ENCODE peak calls at places on chromosomes 13 and 19, in nine cellular contexts. C is NT2/D1, V is heart right ventricle, A is mesendoderm, U is IMR-90, B is cardiac muscle cell, H is adipocyte, Z is upper lobe of right lung, F is esophagus squamous epithelium. O is an unnamed sample. For H3K27me3, the result is how much of the 10 kb centered on the place peaks cover.

GRCh38 chr13:106291006-106291405 is 244.5 kb downstream of the EFNB2 start:
- DNase-seq in Z (no peak), B (peak), A (no peak), V (no peak), C (no peak), F (no peak), H (peak), U (peak), O (no peak)

GRCh38 chr13:99797716-99798115 is 173.9 kb downstream of the ZIC5 start:
- DNase-seq in C (peak), B (no peak), Z (no peak), U (no peak), A (no peak), F (no peak), H (no peak), V (no peak), O (no peak)

GRCh38 chr13:88726075-88726474 is 1054.9 kb downstream of the SLITRK5 start:
- DNase-seq in V (no peak), U (no peak), H (no peak), F (no peak), Z (no peak), C (no peak), A (no peak), B (no peak), O (no peak)

GRCh38 chr19:45668342-45668871 is 386 bp downstream of the GIPR start:
- DNase-seq in H (peak), A (no peak), U (no peak), Z (no peak), C (no peak), F (no peak), B (no peak), V (no peak), O (no peak)

GRCh38 chr13:85798999-85799646 is at the start of gene SLITRK6:
- DNase-seq in H (peak), B (peak), Z (no peak), A (peak), C (peak), U (peak), F (no peak), V (no peak), O (peak)

GRCh38 chr13:63288576-63288975 is 1872.9 kb upstream of the PCDH20 start:
- DNase-seq in A (no peak), U (peak), H (peak), C (no peak), F (no peak), V (no peak), Z (no peak), B (no peak), O (no peak)

GRCh38 chr13:21020176-21020575 is 41.2 kb downstream of the LATS2 start:
- DNase-seq in A (no peak), U (no peak), C (no peak), H (no peak), V (no peak), F (no peak), Z (no peak), B (no peak), O (no peak)

GRCh38 chr19:58388175-58388526 is 1.1 kb downstream of the RPS5 start:
- DNase-seq in H (no peak), F (no peak), Z (no peak), V (no peak), B (no peak), C (no peak), A (no peak), U (no peak), O (no peak)

GRCh38 chr13:109156181-109156935 is 526.9 kb downstream of the MYO16 start:
- DNase-seq in H (peak), V (peak), A (peak), Z (peak), U (peak), F (no peak), C (no peak), B (peak), O (peak)

GRCh38 chr13:23992722-23993438 is 95.6 kb upstream of the C1QTNF9B start:
- DNase-seq in U (no peak), V (no peak), Z (no peak), B (no peak), F (no peak), H (no peak), A (no peak), C (no peak), O (no peak)

GRCh38 chr13:67574320-67575233 is 344.4 kb upstream of the PCDH9 start:
- DNase-seq in C (no peak), U (peak), A (peak), H (no peak), V (no peak), Z (no peak), F (no peak), B (no peak), O (no peak)

GRCh38 chr13:73146705-73147104 is 87.9 kb downstream of the KLF5 start:
- DNase-seq in B (no peak), C (no peak), U (peak), A (no peak), H (no peak), Z (no peak), V (no peak), F (no peak), O (no peak)

GRCh38 chr13:80117515-80117914 is 223.4 kb downstream of the SPRY2 start:
- DNase-seq in A (no peak), Z (no peak), F (no peak), U (no peak), C (no peak), B (no peak), H (no peak), V (no peak), O (no peak)

GRCh38 chr13:99067160-99067985 is 89.5 kb upstream of the DOCK9 start:
- DNase-seq in A (peak), B (peak), F (no peak), H (peak), Z (no peak), U (peak), C (no peak), V (no peak), O (peak)

GRCh38 chr13:34764246-34764645 is 177.8 kb upstream of the NBEA start:
- DNase-seq in Z (no peak), C (no peak), F (no peak), U (no peak), A (no peak), B (no peak), V (no peak), H (no peak), O (peak)

GRCh38 chr13:102405499-102406079 is 3.7 kb upstream of the FGF14 start:
- DNase-seq in H (no peak), Z (no peak), V (no peak), U (peak), B (no peak), F (no peak), C (no peak), A (peak), O (no peak)

GRCh38 chr13:39567569-39567968 is 35.4 kb downstream of the LHFPL6 start:
- DNase-seq in F (no peak), B (no peak), V (no peak), H (no peak), Z (no peak), C (no peak), A (no peak), U (no peak), O (no peak)

GRCh38 chr19:17495639-17496265 is 15.7 kb upstream of the PGLS start:
- DNase-seq in Z (no peak), U (no peak), H (no peak), V (no peak), A (no peak), B (no peak), C (no peak), F (no peak), O (no peak)

GRCh38 chr19:38003427-38004099 is 96.6 kb downstream of the SIPA1L3 start:
- DNase-seq in H (peak), A (peak), V (peak), Z (peak), B (peak), F (no peak), U (peak), C (no peak), O (peak)

GRCh38 chr19:32311371-32311770 is 34.0 kb upstream of the ZNF507 start:
- DNase-seq in V (no peak), B (no peak), C (no peak), A (no peak), U (no peak), H (no peak), Z (no peak), F (no peak), O (no peak)

GRCh38 chr19:32309711-32310390 is 35.6 kb upstream of the ZNF507 start:
- DNase-seq in Z (no peak), A (no peak), F (no peak), U (no peak), H (no peak), V (no peak), C (no peak), B (peak), O (no peak)

GRCh38 chr19:32307591-32307990 is 37.8 kb upstream of the ZNF507 start:
- DNase-seq in B (no peak), F (no peak), Z (no peak), H (no peak), A (no peak), C (no peak), V (no peak), U (no peak), O (no peak)

GRCh38 chr19:32313866-32314265 is 31.5 kb upstream of the ZNF507 start:
- DNase-seq in H (no peak), B (peak), F (no peak), C (no peak), Z (no peak), A (no peak), V (no peak), U (no peak), O (no peak)

DNA sequence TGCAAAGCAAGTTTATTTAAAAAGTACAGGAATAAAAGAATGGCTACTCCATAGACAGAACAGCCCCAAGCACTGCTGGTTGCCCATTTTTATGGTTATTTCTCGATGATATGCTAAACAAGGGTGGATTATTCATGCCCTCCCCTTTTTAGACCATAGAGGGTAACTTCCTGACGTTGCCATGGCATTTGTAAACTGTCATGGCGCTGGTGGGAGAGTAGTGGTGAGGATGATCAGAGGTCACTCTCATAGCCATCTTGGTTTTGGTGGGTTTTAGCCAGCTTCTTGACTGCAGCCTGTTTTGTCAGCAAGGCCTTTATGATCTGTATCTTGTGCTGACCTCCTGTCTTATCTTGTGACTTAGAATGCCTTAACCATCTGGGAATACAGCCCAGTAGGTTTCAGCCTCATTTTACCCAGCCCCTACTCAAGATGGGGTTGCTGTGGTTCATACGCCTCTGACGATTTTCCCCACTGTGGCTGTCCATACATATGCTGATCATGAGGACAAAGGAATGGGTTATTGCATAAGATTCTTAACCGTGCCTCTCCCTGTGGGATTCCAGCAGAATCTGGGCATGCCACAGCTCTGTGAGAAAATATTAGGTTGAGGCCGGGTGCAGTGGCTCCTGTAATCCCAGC is 36.9 kb upstream of the ZNF507 start:
- DNase-seq in Z (no peak), C (no peak), V (no peak), B (peak), A (no peak), H (peak), F (no peak), U (no peak), O (no peak)
- H3K27me3 ChIP-seq in Z (under half), C (under half), V (under half), B (under half), A (under half), H (under half), F (under half), U (under half), O (under half)

DNA sequence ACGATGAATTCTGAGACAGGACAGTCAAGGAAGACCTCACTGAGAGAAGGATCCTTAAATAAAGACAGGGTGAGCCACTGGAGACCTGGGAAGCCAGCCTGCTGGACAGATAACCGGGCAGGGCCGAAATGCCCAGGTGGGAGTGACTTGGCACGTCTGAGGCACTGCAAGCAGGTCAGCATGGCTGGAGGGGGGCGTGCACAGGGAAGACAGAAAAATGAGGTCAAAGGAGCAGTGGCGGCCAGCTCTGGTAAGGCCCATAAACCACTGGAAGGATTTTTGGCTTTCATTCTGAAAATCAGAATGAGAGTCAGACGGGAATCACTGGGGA is 5.8 kb upstream of the ATP1A3 start:
- DNase-seq in Z (no peak), B (no peak), V (no peak), U (no peak), F (no peak), A (no peak), C (no peak), H (no peak), O (no peak)
- H3K27me3 ChIP-seq in Z (half or more), B (half or more), V (half or more), U (half or more), F (under half), A (under half), C (half or more), H (half or more), O (half or more)

GRCh38 chr13:112057736-112058518 is 9.0 kb upstream of the SOX1 start:
- DNase-seq in A (no peak), F (no peak), B (no peak), H (no peak), Z (no peak), C (no peak), V (no peak), U (no peak), O (no peak)
- H3K27me3 ChIP-seq in A (half or more), F (under half), B (half or more), H (half or more), Z (half or more), C (half or more), V (half or more), U (half or more), O (half or more)

DNA sequence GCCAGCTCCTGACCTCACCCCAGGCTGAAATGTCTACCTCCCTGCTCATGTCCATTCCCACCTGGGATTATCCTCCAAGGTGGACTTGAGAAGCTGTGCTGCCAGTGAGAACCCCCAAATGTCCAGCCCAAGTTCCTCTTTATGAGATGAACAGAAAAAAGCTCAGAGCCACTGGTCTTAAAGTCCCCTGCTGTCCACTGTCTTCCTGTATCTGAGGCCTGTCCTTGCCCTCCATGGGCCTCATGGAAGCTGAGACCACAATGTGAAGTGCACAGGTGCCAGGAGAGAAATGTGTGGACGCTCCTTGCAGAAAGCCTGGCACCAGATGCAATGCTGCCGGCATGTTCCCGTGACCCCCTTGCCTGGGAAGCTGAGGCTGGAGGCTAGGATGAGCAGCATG is 3.3 kb upstream of the AMER2 start:
- DNase-seq in H (no peak), F (no peak), V (no peak), C (no peak), B (no peak), U (no peak), Z (no peak), A (no peak), O (no peak)
- H3K27me3 ChIP-seq in H (half or more), F (under half), V (half or more), C (under half), B (under half), U (under half), Z (half or more), A (under half), O (under half)

GRCh38 chr19:1465191-1466016 is 13.6 kb downstream of the C19orf25 start:
- DNase-seq in C (no peak), F (no peak), Z (no peak), H (no peak), V (peak), B (no peak), U (peak), A (peak), O (no peak)
- H3K27me3 ChIP-seq in C (half or more), F (under half), Z (under half), H (under half), V (under half), B (half or more), U (under half), A (under half), O (under half)

DNA sequence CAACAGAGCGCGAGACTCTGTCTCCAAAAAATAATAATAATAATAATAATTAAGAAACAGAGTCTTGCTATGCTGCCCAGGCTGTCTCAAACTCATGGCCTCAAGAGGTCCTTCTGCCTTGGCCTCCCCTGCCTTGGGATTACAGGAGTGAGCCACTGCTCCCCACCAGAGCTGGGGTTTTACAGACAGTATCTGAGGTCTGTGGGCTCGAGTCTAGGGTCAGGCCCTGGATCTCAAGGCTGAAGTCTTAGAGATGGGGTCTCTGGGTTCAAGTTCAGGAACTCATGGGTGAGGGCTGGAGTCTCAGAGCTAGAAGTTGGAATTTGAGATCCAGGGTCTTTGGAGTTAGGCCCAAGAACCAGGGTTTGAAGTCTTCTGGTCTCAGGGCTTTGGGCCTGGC is 3.5 kb downstream of the IL11 start:
- DNase-seq in B (no peak), H (no peak), V (no peak), U (no peak), C (no peak), Z (no peak), F (no peak), A (no peak), O (no peak)
- H3K27me3 ChIP-seq in B (under half), H (under half), V (half or more), U (under half), C (under half), Z (under half), F (under half), A (under half), O (under half)

DNA sequence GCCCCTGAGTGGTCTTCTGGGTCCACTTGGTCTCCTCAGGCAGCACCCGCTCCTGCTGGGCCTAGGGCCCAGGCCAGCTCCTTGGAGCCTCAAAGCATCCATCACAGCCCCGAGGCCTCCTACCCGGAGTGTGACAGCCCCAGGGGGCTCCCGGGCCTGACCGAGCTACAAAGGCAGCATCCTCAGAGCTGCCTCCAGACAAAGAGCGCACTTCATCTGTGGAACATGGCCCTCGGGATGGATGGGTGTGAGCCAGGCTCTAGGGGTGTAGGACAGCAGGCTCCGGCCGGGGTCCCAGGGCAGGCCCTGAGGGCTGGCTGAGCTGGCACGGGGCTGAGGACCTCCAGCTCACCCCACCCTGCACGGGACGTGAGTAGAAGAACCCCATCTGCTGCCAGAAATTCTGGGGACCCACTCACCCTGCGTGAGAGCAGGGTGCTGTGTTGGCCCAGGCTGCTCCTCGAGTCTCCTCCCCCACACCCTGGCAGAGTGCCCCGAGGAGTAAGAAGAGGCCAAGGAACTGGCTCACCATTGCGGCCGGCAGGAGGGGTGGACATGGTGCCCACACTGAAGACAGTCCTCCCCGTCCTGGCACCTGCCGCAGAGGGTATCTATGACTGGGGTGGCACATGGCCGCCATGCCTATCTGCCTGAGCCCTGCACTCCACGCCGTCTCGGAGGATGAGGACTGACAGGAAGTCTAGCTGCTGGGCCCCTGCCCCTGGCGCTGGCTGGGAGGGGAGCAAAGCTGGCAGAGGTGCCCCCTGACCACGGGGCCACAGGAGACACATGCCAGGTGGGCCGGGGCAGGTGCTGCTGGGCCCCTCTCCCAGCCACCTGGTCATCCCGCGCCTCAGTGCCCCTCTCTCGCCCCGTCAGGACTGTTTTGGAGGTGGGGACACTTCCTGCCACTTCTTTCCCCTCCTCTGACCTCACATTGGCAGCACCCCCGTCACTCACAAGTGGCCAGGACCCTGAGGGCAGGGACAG is 22.3 kb downstream of the CEBPG start:
- DNase-seq in V (peak), F (no peak), A (no peak), H (no peak), U (peak), Z (peak), C (no peak), B (peak), O (no peak)
- H3K27me3 ChIP-seq in V (under half), F (under half), A (under half), H (under half), U (under half), Z (under half), C (under half), B (under half), O (under half)

DNA sequence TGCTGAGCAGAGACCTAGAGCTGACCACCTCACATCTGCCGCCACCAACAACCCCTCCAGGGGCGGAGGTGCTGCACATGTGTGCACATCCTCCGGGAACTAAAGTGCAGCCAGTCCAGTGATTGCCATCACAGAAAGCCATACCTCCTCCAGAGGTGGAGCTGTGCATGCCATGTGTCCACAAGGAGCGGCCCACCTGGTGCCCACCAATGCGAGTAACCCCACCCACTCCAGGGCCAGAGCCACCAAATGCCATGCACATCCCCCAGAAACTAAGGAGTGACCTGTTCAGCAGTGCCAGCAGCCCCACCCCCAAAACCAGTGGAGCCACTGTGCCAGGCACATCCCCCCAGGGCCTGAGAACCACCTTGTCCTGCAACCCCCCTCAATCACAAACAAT is 557.9 kb downstream of the UQCRFS1 start:
- DNase-seq in Z (no peak), A (no peak), C (no peak), V (no peak), B (no peak), F (no peak), U (no peak), H (no peak), O (no peak)
- H3K27me3 ChIP-seq in Z (under half), A (under half), C (under half), V (under half), B (under half), F (under half), U (under half), H (under half), O (under half)

GRCh38 chr19:47446534-47447469 is 24.9 kb downstream of the SLC8A2 start:
- DNase-seq in V (no peak), F (no peak), C (peak), Z (peak), U (no peak), B (peak), A (peak), H (no peak), O (no peak)

GRCh38 chr19:47447470-47448359 is 24.0 kb downstream of the SLC8A2 start:
- DNase-seq in F (no peak), B (peak), C (peak), H (peak), Z (peak), A (peak), V (peak), U (peak), O (no peak)

GRCh38 chr19:47445527-47445926 is 26.2 kb downstream of the SLC8A2 start:
- DNase-seq in Z (no peak), C (no peak), U (no peak), V (no peak), F (no peak), H (no peak), A (no peak), B (no peak), O (no peak)

GRCh38 chr19:47444388-47444821 is 25.1 kb upstream of the MEIS3 start:
- DNase-seq in B (no peak), U (no peak), H (no peak), A (peak), F (no peak), Z (no peak), V (no peak), C (no peak), O (no peak)

GRCh38 chr19:47445937-47446402 is 25.7 kb downstream of the SLC8A2 start:
- DNase-seq in V (no peak), U (no peak), Z (peak), H (peak), C (no peak), F (no peak), B (peak), A (no peak), O (no peak)
- H3K27me3 ChIP-seq in V (half or more), U (half or more), Z (half or more), H (half or more), C (under half), F (under half), B (under half), A (under half), O (half or more)